ENCODE peak calls at places on chromosome 9, in nine cellular contexts. N is fibroblast of villous mesenchyme, J is OCI-LY7, B is right lobe of liver, H is AG04450, T is IMR-90, P is transverse colon, Q is heart left ventricle, F is cardiac fibroblast. W is an unnamed sample.

GRCh38 chr9:94918038-94918753 is 191.7 kb downstream of the AOPEP start:
- DNase-seq in N (no peak), J (peak), B (no peak), H (no peak), T (no peak), P (no peak), Q (no peak), F (no peak), W (no peak)

GRCh38 chr9:26809795-26810194 is 82.8 kb downstream of the CAAP1 start:
- DNase-seq in N (peak), J (no peak), B (no peak), H (no peak), T (peak), P (no peak), Q (no peak), F (peak), W (peak)

GRCh38 chr9:87973122-87973521 is 1.2 kb downstream of the CDK20 start:
- DNase-seq in N (no peak), J (no peak), B (no peak), H (no peak), T (no peak), P (no peak), Q (no peak), F (no peak), W (no peak)

GRCh38 chr9:33517373-33517772 is 6.7 kb upstream of the ANKRD18B start:
- DNase-seq in N (peak), J (peak), B (no peak), H (no peak), T (peak), P (no peak), Q (no peak), F (peak), W (peak)

GRCh38 chr9:75997196-75997595 is 106.7 kb downstream of the PCSK5 start:
- DNase-seq in N (no peak), J (no peak), B (no peak), H (no peak), T (no peak), P (no peak), Q (no peak), F (peak), W (peak)

GRCh38 chr9:18379073-18379811 is 94.7 kb upstream of the ADAMTSL1 start:
- DNase-seq in N (peak), J (no peak), B (no peak), H (peak), T (peak), P (no peak), Q (no peak), F (no peak), W (peak)

GRCh38 chr9:90898229-90898628 is 96.6 kb downstream of the SYK start:
- DNase-seq in N (peak), J (no peak), B (no peak), H (no peak), T (peak), P (no peak), Q (no peak), F (peak), W (no peak)

GRCh38 chr9:134590240-134591081 is 51.1 kb upstream of the COL5A1 start:
- DNase-seq in N (peak), J (no peak), B (peak), H (no peak), T (no peak), P (no peak), Q (no peak), F (peak), W (no peak)

GRCh38 chr9:99721898-99722297 is 99.8 kb upstream of the NR4A3 start:
- DNase-seq in N (no peak), J (no peak), B (no peak), H (no peak), T (no peak), P (no peak), Q (no peak), F (no peak), W (no peak)

GRCh38 chr9:132509921-132510874 is 72.2 kb upstream of the BARHL1 start:
- DNase-seq in N (no peak), J (no peak), B (no peak), H (no peak), T (no peak), P (no peak), Q (no peak), F (peak), W (no peak)
- H3K4me3 ChIP-seq in N (no peak), J (no peak), B (no peak), H (no peak), T (no peak), P (no peak), Q (no peak), F (no peak), W (no peak)

GRCh38 chr9:127293314-127293713 is 28.7 kb downstream of the GARNL3 start:
- DNase-seq in N (peak), J (no peak), B (no peak), H (no peak), T (no peak), P (no peak), Q (no peak), F (no peak), W (no peak)

GRCh38 chr9:127293767-127294166 is 29.2 kb downstream of the GARNL3 start:
- DNase-seq in N (no peak), J (no peak), B (no peak), H (no peak), T (no peak), P (no peak), Q (no peak), F (no peak), W (no peak)

GRCh38 chr9:127292415-127292814 is 27.8 kb downstream of the GARNL3 start:
- DNase-seq in N (no peak), J (no peak), B (no peak), H (no peak), T (no peak), P (no peak), Q (no peak), F (no peak), W (no peak)

GRCh38 chr9:127291379-127291778 is 26.8 kb downstream of the GARNL3 start:
- DNase-seq in N (no peak), J (no peak), B (no peak), H (no peak), T (no peak), P (no peak), Q (peak), F (no peak), W (no peak)

GRCh38 chr9:127290666-127291065 is 26.1 kb downstream of the GARNL3 start:
- DNase-seq in N (no peak), J (no peak), B (no peak), H (no peak), T (no peak), P (no peak), Q (no peak), F (no peak), W (peak)
- TF ChIP-seq CTCF in N (no peak), J (no peak), B (no peak), H (no peak), T (no peak), P (no peak), Q (no peak), F (no peak), W (no peak)

GRCh38 chr9:96604005-96604320 is 15.7 kb downstream of the CDC14B start:
- DNase-seq in N (peak), J (no peak), B (peak), H (no peak), T (no peak), P (no peak), Q (peak), F (peak), W (peak)
- H3K4me3 ChIP-seq in N (no peak), J (no peak), B (no peak), H (no peak), T (no peak), P (no peak), Q (no peak), F (no peak), W (peak)

GRCh38 chr9:109705515-109705914 is 74.5 kb upstream of the PALM2AKAP2 start:
- DNase-seq in N (peak), J (peak), B (no peak), H (no peak), T (peak), P (no peak), Q (no peak), F (peak), W (peak)
- TF ChIP-seq CTCF in N (peak), J (peak), B (peak), H (no peak), T (no peak), P (no peak), Q (no peak), F (no peak), W (peak)

DNA sequence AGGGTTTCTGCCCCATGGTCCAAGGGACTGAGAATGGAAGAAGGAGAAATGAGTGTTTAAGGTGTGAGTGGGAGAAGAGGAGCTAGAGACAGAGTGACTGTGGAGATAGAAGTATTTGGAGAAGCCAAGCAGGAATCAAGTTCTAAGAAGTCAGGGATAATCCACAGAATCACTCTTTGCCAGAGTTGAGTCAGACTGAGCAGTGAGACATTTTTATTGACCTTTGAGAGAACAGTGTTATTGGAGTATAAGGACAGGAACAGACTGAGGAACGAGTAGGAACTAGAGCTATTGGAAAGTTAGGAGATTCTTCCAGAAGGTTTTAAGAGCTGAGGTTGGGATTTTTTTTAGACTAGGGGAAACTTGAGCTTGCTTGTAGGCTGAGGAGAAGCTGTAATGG is 37.2 kb downstream of the RCL1 start:
- DNase-seq in N (peak), J (no peak), B (no peak), H (no peak), T (peak), P (no peak), Q (no peak), F (no peak), W (peak)
- H3K4me3 ChIP-seq in N (no peak), J (no peak), B (no peak), H (no peak), T (no peak), P (no peak), Q (no peak), F (no peak), W (no peak)

GRCh38 chr9:106503759-106504158 is 359.2 kb upstream of the ZNF462 start:
- DNase-seq in N (no peak), J (no peak), B (no peak), H (no peak), T (no peak), P (no peak), Q (no peak), F (no peak), W (no peak)
- TF ChIP-seq CTCF in N (no peak), J (no peak), B (no peak), H (no peak), T (no peak), P (no peak), Q (no peak), F (no peak), W (no peak)

DNA sequence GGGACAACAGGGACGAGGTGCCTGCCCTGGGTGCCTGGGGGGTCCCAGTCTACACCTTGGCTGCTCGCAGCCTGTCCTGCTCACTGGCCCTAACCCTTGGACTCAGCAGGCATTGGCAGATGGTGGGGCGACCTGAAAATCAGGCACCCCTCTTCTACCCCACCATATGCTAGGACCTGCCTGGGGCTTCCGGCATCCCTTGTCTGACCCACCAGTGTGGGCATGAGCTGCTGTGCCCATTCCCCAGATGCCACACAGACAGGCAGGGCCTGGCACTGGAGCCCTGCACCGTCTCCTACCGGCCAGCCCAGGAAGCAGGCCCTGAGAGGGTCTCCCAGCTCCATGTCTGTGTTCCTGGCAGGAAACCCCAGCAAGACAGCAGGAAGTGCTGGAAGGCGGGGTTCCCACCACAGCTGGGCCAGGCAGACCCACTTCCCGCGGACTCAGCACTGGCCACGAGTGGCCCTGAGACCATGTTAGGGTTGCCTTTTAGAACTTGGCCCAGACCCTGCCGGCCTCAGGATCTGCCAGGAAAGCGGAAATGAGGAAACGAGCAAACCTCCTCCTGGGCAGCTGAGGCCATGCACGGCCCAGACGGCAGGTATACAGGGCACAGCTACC is 3.1 kb downstream of the NINJ1 start:
- DNase-seq in N (peak), J (no peak), B (peak), H (no peak), T (no peak), P (peak), Q (peak), F (no peak), W (no peak)
- H3K4me3 ChIP-seq in N (no peak), J (no peak), B (no peak), H (no peak), T (no peak), P (no peak), Q (no peak), F (no peak), W (no peak)

GRCh38 chr9:106862115-106862945 is 636 bp upstream of the ZNF462 start:
- DNase-seq in N (peak), J (no peak), B (no peak), H (no peak), T (peak), P (peak), Q (peak), F (peak), W (peak)
- TF ChIP-seq CTCF in N (peak), J (no peak), B (no peak), H (peak), T (peak), P (no peak), Q (peak), F (peak), W (peak)

DNA sequence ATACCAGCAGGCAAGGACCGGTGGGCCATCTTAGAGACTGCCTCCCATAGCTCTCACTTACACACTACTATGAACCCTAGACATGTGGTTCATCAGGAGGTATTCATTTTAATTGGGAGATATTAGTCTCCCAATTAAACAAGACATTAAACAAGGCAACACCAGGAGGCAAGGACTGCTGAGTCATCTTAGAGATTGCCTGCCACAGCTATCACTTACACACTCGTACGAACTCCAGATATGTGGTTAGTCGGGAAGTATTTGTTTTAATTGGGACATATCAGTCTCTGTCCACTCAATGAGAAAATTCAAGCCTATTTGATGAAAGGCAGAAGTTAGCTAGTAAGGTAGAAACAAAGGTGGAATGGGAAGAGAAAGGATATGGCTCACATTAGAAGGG is 343.9 kb downstream of the NFIB start:
- DNase-seq in N (peak), J (no peak), B (no peak), H (no peak), T (no peak), P (no peak), Q (no peak), F (peak), W (no peak)
- H3K4me3 ChIP-seq in N (no peak), J (no peak), B (no peak), H (no peak), T (no peak), P (no peak), Q (no peak), F (no peak), W (no peak)

W was measured in AG10803.